ENCODE peak calls at places on chromosomes 7 and 10, in six cellular contexts. J, P, S, N, Y and V are unnamed samples.

GRCh38 chr7:6175642-6176041 is 96.8 kb downstream of the CYTH3 start:
- DNase-seq in J (no peak), P (no peak), S (peak; percentile 83), N (no peak), Y (peak; percentile 57), V (peak; percentile 73)

GRCh38 chr10:66822801-66823200 is 103.0 kb upstream of the LRRTM3 start:
- DNase-seq in J (peak; percentile 52), P (no peak), S (no peak), N (no peak), Y (no peak), V (no peak)

GRCh38 chr7:142338633-142339501 is 81.0 kb upstream of the PRSS58 start:
- DNase-seq in J (peak; percentile 69), P (no peak), S (no peak), N (no peak), Y (peak; percentile 52), V (peak; percentile 30)

GRCh38 chr10:123986736-123987135 is 95.1 kb upstream of the CPXM2 start:
- DNase-seq in J (no peak), P (no peak), S (no peak), N (no peak), Y (no peak), V (no peak)

GRCh38 chr7:124031919-124032318 is 948 bp downstream of the TMEM229A start:
- DNase-seq in J (no peak), P (no peak), S (no peak), N (no peak), Y (no peak), V (no peak)

GRCh38 chr7:106775552-106775936 is 89.5 kb upstream of the PIK3CG start:
- DNase-seq in J (no peak), P (no peak), S (peak; percentile 68), N (no peak), Y (peak; percentile 88), V (peak; percentile 89)

GRCh38 chr10:132654708-132655661 is 117.4 kb downstream of the INPP5A start:
- DNase-seq in J (peak; percentile 87), P (peak; percentile 92), S (peak; percentile 72), N (peak; percentile 22), Y (no peak), V (peak; percentile 42)

GRCh38 chr7:128406147-128406985 is 3.4 kb downstream of the IMPDH1 start:
- DNase-seq in J (peak; percentile 79), P (no peak), S (no peak), N (no peak), Y (no peak), V (no peak)

GRCh38 chr10:60048146-60048545 is 141.8 kb upstream of the CCDC6 start:
- DNase-seq in J (peak; percentile 54), P (no peak), S (peak; percentile 52), N (no peak), Y (peak; percentile 42), V (peak; percentile 27)

GRCh38 chr7:81736088-81736487 is 33.8 kb downstream of the HGF start:
- DNase-seq in J (no peak), P (no peak), S (peak; percentile 33), N (no peak), Y (no peak), V (peak; percentile 42)

GRCh38 chr7:2906197-2906931 is 62.3 kb upstream of the GNA12 start:
- DNase-seq in J (no peak), P (no peak), S (no peak), N (no peak), Y (no peak), V (no peak)

GRCh38 chr7:74575083-74575803 is 82.3 kb upstream of the GTF2I start:
- DNase-seq in J (no peak), P (no peak), S (peak; percentile 16), N (no peak), Y (peak; percentile 97), V (peak; percentile 83)

GRCh38 chr7:112855227-112855626 is 65.0 kb upstream of the TMEM168 start:
- DNase-seq in J (no peak), P (no peak), S (no peak), N (no peak), Y (no peak), V (no peak)

GRCh38 chr7:131895541-131896173 is 339.2 kb upstream of the PODXL start:
- DNase-seq in J (no peak), P (no peak), S (peak; percentile 83), N (no peak), Y (peak; percentile 99), V (peak; percentile 73)

GRCh38 chr10:69352569-69353264 is 64.0 kb downstream of the TACR2 start:
- DNase-seq in J (no peak), P (no peak), S (peak; percentile 81), N (no peak), Y (peak; percentile 71), V (peak; percentile 48)

GRCh38 chr7:140122975-140123374 is 53.8 kb downstream of the KDM7A start:
- DNase-seq in J (no peak), P (no peak), S (no peak), N (no peak), Y (no peak), V (no peak)

GRCh38 chr7:18086165-18087030 is 58.8 kb upstream of the PRPS1L1 start:
- DNase-seq in J (peak; percentile 70), P (peak; percentile 34), S (peak; percentile 13), N (no peak), Y (no peak), V (peak; percentile 7)

GRCh38 chr7:42650171-42650570 is 261.7 kb downstream of the C7orf25 start:
- DNase-seq in J (no peak), P (no peak), S (no peak), N (no peak), Y (no peak), V (no peak)

GRCh38 chr10:131421381-131421780 is 109.9 kb upstream of the TCERG1L start:
- DNase-seq in J (no peak), P (no peak), S (no peak), N (no peak), Y (no peak), V (no peak)

GRCh38 chr7:88509341-88509740 is 202.6 kb upstream of the STEAP4 start:
- DNase-seq in J (no peak), P (no peak), S (no peak), N (no peak), Y (no peak), V (no peak)

GRCh38 chr10:43854042-43854441 is 205.4 kb upstream of the ZNF32 start:
- DNase-seq in J (peak; percentile 38), P (no peak), S (peak; percentile 34), N (no peak), Y (peak; percentile 85), V (peak; percentile 59)

GRCh38 chr10:34721201-34721840 is 93.8 kb downstream of the PARD3 start:
- DNase-seq in J (no peak), P (no peak), S (peak; percentile 49), N (no peak), Y (peak; percentile 76), V (peak; percentile 84)